ENCODE peak calls at places on chromosomes 6 and 20, in six cellular contexts. R is cardiac muscle cell, S is astrocyte of the spinal cord, H is tibial artery, F is heart left ventricle, M is ovary. I is an unnamed sample.

GRCh38 chr20:49889943-49890650 is 25.2 kb downstream of the SPATA2 start:
- DNase-seq in R (no peak), S (no peak), H (no peak), F (no peak), M (no peak), I (no peak)

GRCh38 chr6:131924881-131925474 is 26.2 kb downstream of the CCN2 start:
- DNase-seq in R (peak), S (peak), H (no peak), F (no peak), M (no peak), I (peak)

GRCh38 chr6:108468346-108468745 is 92.4 kb upstream of the FOXO3 start:
- DNase-seq in R (no peak), S (no peak), H (no peak), F (no peak), M (no peak), I (no peak)

GRCh38 chr20:51306521-51307358 is 235.8 kb downstream of the NFATC2 start:
- DNase-seq in R (peak), S (peak), H (peak), F (peak), M (peak), I (peak)

GRCh38 chr20:38091447-38092216 is 58.1 kb downstream of the RPRD1B start:
- DNase-seq in R (no peak), S (no peak), H (no peak), F (peak), M (no peak), I (no peak)

GRCh38 chr6:111865909-111866546 is 7.2 kb downstream of the FYN start:
- DNase-seq in R (no peak), S (no peak), H (no peak), F (no peak), M (no peak), I (no peak)

GRCh38 chr20:58331961-58332551 is 22.5 kb downstream of the RAB22A start:
- DNase-seq in R (no peak), S (no peak), H (no peak), F (no peak), M (no peak), I (no peak)

GRCh38 chr6:10518461-10519216 is 2.5 kb upstream of the GCNT2 start:
- DNase-seq in R (peak), S (peak), H (peak), F (no peak), M (no peak), I (peak)

GRCh38 chr6:155498370-155498769 is 42.7 kb upstream of the NOX3 start:
- DNase-seq in R (no peak), S (peak), H (no peak), F (no peak), M (no peak), I (no peak)

GRCh38 chr20:22529150-22530019 is 55.0 kb downstream of the FOXA2 start:
- DNase-seq in R (no peak), S (no peak), H (no peak), F (no peak), M (no peak), I (no peak)

GRCh38 chr6:164478426-164478825 is 831.0 kb downstream of the C6orf118 start:
- DNase-seq in R (no peak), S (no peak), H (no peak), F (no peak), M (no peak), I (no peak)

GRCh38 chr6:40848038-40848437 is 191.0 kb downstream of the UNC5CL start:
- DNase-seq in R (no peak), S (no peak), H (no peak), F (no peak), M (no peak), I (no peak)

GRCh38 chr20:297925-298754 is 770 bp downstream of the ZCCHC3 start:
- DNase-seq in R (peak), S (peak), H (peak), F (peak), M (peak), I (peak)

GRCh38 chr6:15551798-15552197 is 111.0 kb downstream of the DTNBP1 start:
- DNase-seq in R (peak), S (peak), H (no peak), F (no peak), M (no peak), I (peak)

GRCh38 chr6:87716928-87717655 is 15.1 kb upstream of the AKIRIN2 start:
- DNase-seq in R (no peak), S (no peak), H (no peak), F (no peak), M (no peak), I (no peak)

GRCh38 chr20:33669224-33669623 is 2.5 kb downstream of the ACTL10 start:
- DNase-seq in R (no peak), S (no peak), H (no peak), F (no peak), M (no peak), I (no peak)

GRCh38 chr6:143394351-143394750 is 56.1 kb downstream of the ADAT2 start:
- DNase-seq in R (no peak), S (peak), H (no peak), F (no peak), M (no peak), I (no peak)

GRCh38 chr20:600141-600540 is 10.0 kb downstream of the TCF15 start:
- DNase-seq in R (no peak), S (no peak), H (no peak), F (no peak), M (no peak), I (no peak)

GRCh38 chr20:47204008-47204745 is 152.3 kb downstream of the ZMYND8 start:
- DNase-seq in R (peak), S (peak), H (no peak), F (no peak), M (no peak), I (peak)

GRCh38 chr6:135506270-135506997 is 8.9 kb upstream of the AHI1 start:
- DNase-seq in R (peak), S (peak), H (no peak), F (no peak), M (no peak), I (peak)

GRCh38 chr6:152846825-152847224 is 96.2 kb downstream of the VIP start:
- DNase-seq in R (no peak), S (no peak), H (no peak), F (no peak), M (no peak), I (peak)

GRCh38 chr20:62894261-62894660 is 32.0 kb downstream of the DIDO1 start:
- DNase-seq in R (no peak), S (no peak), H (no peak), F (no peak), M (no peak), I (no peak)

GRCh38 chr6:165717732-165718465 is 54.9 kb upstream of the PDE10A start:
- DNase-seq in R (peak), S (peak), H (no peak), F (no peak), M (no peak), I (peak)

GRCh38 chr20:36120241-36120640 is 34.3 kb upstream of the EPB41L1 start:
- DNase-seq in R (no peak), S (no peak), H (no peak), F (no peak), M (no peak), I (no peak)

GRCh38 chr6:149857541-149857940 is 6.6 kb downstream of the LRP11 start:
- DNase-seq in R (no peak), S (no peak), H (no peak), F (no peak), M (no peak), I (no peak)

GRCh38 chr6:27133281-27134227 is 113.9 kb upstream of the PRSS16 start:
- DNase-seq in R (peak), S (peak), H (peak), F (peak), M (peak), I (peak)

GRCh38 chr6:146898069-146898887 is 299.5 kb downstream of the ADGB start:
- DNase-seq in R (no peak), S (no peak), H (no peak), F (no peak), M (no peak), I (no peak)

GRCh38 chr20:62501801-62502495 is 26.2 kb upstream of the GATA5 start:
- DNase-seq in R (peak), S (peak), H (no peak), F (no peak), M (no peak), I (peak)

GRCh38 chr6:162108041-162108440 is 619.5 kb downstream of the PRKN start:
- DNase-seq in R (no peak), S (no peak), H (no peak), F (no peak), M (no peak), I (no peak)

GRCh38 chr6:88368071-88368787 is 202.1 kb upstream of the CNR1 start:
- DNase-seq in R (peak), S (peak), H (no peak), F (no peak), M (no peak), I (peak)

GRCh38 chr6:133241901-133242760 is 974 bp downstream of the EYA4 start:
- DNase-seq in R (peak), S (peak), H (no peak), F (peak), M (no peak), I (peak)

GRCh38 chr6:90192857-90193256 is 103.8 kb downstream of the BACH2 start:
- DNase-seq in R (no peak), S (no peak), H (no peak), F (no peak), M (no peak), I (no peak)

GRCh38 chr20:1215386-1216170 is 10.3 kb upstream of the RAD21L1 start:
- DNase-seq in R (no peak), S (no peak), H (no peak), F (no peak), M (no peak), I (no peak)

GRCh38 chr20:32078322-32078721 is 26.3 kb downstream of the HCK start:
- DNase-seq in R (no peak), S (no peak), H (no peak), F (no peak), M (no peak), I (no peak)

GRCh38 chr20:32077192-32077591 is 25.1 kb downstream of the HCK start:
- DNase-seq in R (no peak), S (no peak), H (no peak), F (no peak), M (no peak), I (no peak)

GRCh38 chr20:32079655-32080109 is 27.6 kb downstream of the HCK start:
- DNase-seq in R (no peak), S (no peak), H (no peak), F (no peak), M (no peak), I (no peak)

GRCh38 chr20:32080783-32081182 is 28.7 kb upstream of the TM9SF4 start:
- DNase-seq in R (no peak), S (no peak), H (no peak), F (no peak), M (no peak), I (no peak)

DNA sequence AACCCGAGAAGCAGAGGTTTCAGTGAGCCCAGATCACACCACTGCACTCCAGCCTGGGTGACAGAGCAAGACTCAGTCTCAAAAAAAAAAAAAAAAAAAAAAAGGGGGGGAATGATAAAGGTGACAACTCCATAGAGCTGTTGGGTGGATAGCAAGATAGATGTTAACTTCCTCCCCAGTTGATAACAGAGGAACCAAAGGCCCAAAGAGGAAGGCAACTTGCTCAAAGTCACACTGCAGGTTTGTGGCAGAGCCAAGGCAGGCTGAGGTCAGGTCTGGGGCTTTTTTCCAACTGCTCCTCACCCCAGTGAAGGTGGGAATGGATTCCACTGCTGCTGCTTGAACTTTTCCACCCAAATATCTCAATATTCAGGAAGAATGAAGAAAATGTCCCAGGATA is 26.7 kb downstream of the HCK start:
- DNase-seq in R (no peak), S (no peak), H (no peak), F (no peak), M (no peak), I (no peak)
- TF ChIP-seq CTCF in R (no peak), S (no peak), H (no peak), F (no peak), M (no peak), I (no peak)

DNA sequence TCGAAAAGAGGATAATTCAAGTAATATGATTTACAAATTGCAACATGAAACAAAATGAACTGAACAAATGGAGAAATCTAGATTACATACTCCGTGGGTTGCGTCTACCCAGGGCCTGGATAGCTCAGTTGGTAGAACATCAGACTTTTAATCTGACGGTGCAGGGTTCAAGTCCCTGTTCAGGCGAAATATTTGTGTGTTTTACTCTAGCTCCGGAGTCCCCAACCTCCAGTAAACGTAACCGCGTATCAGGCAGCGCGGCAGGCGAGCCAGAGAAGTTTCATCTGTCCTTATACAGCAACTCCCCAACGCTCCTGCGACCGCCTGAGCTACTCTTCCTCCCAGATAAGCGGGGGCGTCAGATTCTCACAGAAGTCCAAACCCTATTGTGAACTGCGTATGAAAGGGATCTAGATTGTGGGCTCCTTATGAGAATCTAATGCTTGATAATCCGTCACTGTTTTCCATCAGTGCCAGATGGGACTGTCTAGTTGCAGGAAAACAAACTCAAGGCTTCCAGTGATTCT is 176.1 kb downstream of the TRIM27 start:
- DNase-seq in R (peak), S (peak), H (no peak), F (no peak), M (no peak), I (peak)
- H3K4me3 ChIP-seq in R (peak), S (peak), H (no peak), F (no peak), M (no peak), I (no peak)

GRCh38 chr6:117167520-117168271 is 97.7 kb upstream of the VGLL2 start:
- DNase-seq in R (no peak), S (peak), H (no peak), F (peak), M (no peak), I (no peak)
- TF ChIP-seq CTCF in R (no peak), S (no peak), H (no peak), F (no peak), M (no peak), I (no peak)

GRCh38 chr6:43095939-43096338 is 19.8 kb downstream of the PTK7 start:
- DNase-seq in R (no peak), S (no peak), H (no peak), F (no peak), M (no peak), I (no peak)
- H3K4me3 ChIP-seq in R (no peak), S (no peak), H (no peak), F (no peak), M (no peak), I (no peak)

GRCh38 chr20:19659468-19659867 is 98.6 kb upstream of the RIN2 start:
- DNase-seq in R (no peak), S (no peak), H (no peak), F (no peak), M (no peak), I (no peak)

GRCh38 chr20:19661717-19662637 is 96.1 kb upstream of the RIN2 start:
- DNase-seq in R (peak), S (peak), H (peak), F (peak), M (peak), I (peak)

GRCh38 chr20:19658137-19658536 is 99.9 kb upstream of the RIN2 start:
- DNase-seq in R (no peak), S (no peak), H (peak), F (no peak), M (no peak), I (no peak)

GRCh38 chr20:19660808-19661378 is 97.2 kb upstream of the RIN2 start:
- DNase-seq in R (no peak), S (no peak), H (no peak), F (no peak), M (no peak), I (no peak)

GRCh38 chr20:19662638-19662995 is 95.4 kb upstream of the RIN2 start:
- DNase-seq in R (no peak), S (no peak), H (no peak), F (no peak), M (no peak), I (no peak)
- TF ChIP-seq CTCF in R (no peak), S (no peak), H (no peak), F (no peak), M (no peak), I (no peak)

DNA sequence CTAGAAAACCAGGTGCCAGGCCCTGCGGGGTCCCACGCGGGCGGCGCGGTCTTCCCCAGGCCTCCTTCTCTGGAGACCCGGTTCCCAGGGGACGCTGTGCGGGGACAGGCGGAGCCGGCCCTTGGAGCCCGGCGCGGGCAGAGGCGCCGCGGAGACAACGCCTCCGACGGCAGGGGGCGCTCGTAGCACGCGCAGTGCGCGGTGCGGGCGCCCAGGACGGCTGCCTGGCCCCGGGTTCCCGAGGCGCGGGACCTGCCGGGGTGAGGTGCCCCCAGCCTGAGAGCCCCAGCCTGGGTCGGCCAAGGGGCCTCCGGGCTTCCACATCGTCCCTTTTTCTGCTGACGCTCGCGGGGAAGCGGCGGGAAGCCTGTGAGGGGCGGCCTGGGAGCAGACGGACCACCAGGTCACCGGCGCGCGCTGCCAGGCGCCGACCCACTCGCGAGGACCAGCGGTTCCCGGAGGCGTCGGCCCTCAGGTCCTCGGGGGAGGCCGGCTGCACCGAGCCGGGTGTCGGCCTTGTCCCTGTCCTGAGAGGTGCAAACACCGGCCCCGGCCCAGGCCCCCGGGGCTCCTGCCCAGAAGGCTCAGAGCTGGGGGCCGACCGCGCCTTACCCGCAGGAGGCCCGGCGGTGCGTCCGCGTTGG is 5.2 kb upstream of the FOXC1 start:
- DNase-seq in R (peak), S (peak), H (peak), F (peak), M (peak), I (peak)
- H3K4me3 ChIP-seq in R (peak), S (peak), H (peak), F (peak), M (peak), I (peak)

GRCh38 chr6:37177083-37177949 is 7.4 kb downstream of the PIM1 start:
- DNase-seq in R (peak), S (no peak), H (no peak), F (no peak), M (no peak), I (no peak)
- TF ChIP-seq CTCF in R (peak), S (no peak), H (no peak), F (no peak), M (no peak), I (no peak)